ENCODE peak calls at places on chromosomes 11 and 22, in five cellular contexts. One of them, this sample, is unnamed.

GRCh38 chr22:43088979-43089717 is at the start of gene TTLL1:
- DNase-seq in HS-5: peak
- DNase-seq in prostate gland: peak
- DNase-seq in astrocyte: peak
- DNase-seq in endodermal cell: peak
- DNase-seq in this sample: peak

GRCh38 chr11:68269414-68270081 is 2.2 kb downstream of the C11orf24 start:
- DNase-seq in HS-5: peak
- DNase-seq in prostate gland: no peak
- DNase-seq in astrocyte: peak
- DNase-seq in endodermal cell: no peak
- DNase-seq in this sample: no peak

GRCh38 chr11:70815485-70815832 is 417.1 kb downstream of the CTTN start:
- DNase-seq in HS-5: no peak
- DNase-seq in prostate gland: no peak
- DNase-seq in astrocyte: no peak
- DNase-seq in endodermal cell: no peak
- DNase-seq in this sample: no peak

GRCh38 chr11:119509969-119510401 is 87.0 kb upstream of the THY1 start:
- DNase-seq in HS-5: peak
- DNase-seq in prostate gland: no peak
- DNase-seq in astrocyte: peak
- DNase-seq in endodermal cell: no peak
- DNase-seq in this sample: no peak

GRCh38 chr11:94133752-94134151 is 5.1 kb downstream of the PANX1 start:
- DNase-seq in HS-5: no peak
- DNase-seq in prostate gland: no peak
- DNase-seq in astrocyte: no peak
- DNase-seq in endodermal cell: no peak
- DNase-seq in this sample: no peak

GRCh38 chr11:61026121-61027031 is 54.9 kb downstream of the CD6 start:
- DNase-seq in HS-5: no peak
- DNase-seq in prostate gland: no peak
- DNase-seq in astrocyte: no peak
- DNase-seq in endodermal cell: no peak
- DNase-seq in this sample: no peak

GRCh38 chr11:119126675-119127268 is 5.4 kb downstream of the HINFP start:
- DNase-seq in HS-5: no peak
- DNase-seq in prostate gland: no peak
- DNase-seq in astrocyte: no peak
- DNase-seq in endodermal cell: no peak
- DNase-seq in this sample: no peak

GRCh38 chr11:127644366-127644765 is 643.8 kb upstream of the KIRREL3 start:
- DNase-seq in HS-5: no peak
- DNase-seq in prostate gland: no peak
- DNase-seq in astrocyte: no peak
- DNase-seq in endodermal cell: no peak
- DNase-seq in this sample: no peak

GRCh38 chr11:19218801-19219460 is 17.1 kb upstream of the CSRP3 start:
- DNase-seq in HS-5: no peak
- DNase-seq in prostate gland: no peak
- DNase-seq in astrocyte: no peak
- DNase-seq in endodermal cell: no peak
- DNase-seq in this sample: no peak

GRCh38 chr11:45225277-45225676 is 60.9 kb downstream of the SYT13 start:
- DNase-seq in HS-5: no peak
- DNase-seq in prostate gland: no peak
- DNase-seq in astrocyte: no peak
- DNase-seq in endodermal cell: no peak
- DNase-seq in this sample: no peak

GRCh38 chr11:72231396-72232259 is 7.1 kb downstream of the INPPL1 start:
- DNase-seq in HS-5: no peak
- DNase-seq in prostate gland: no peak
- DNase-seq in astrocyte: no peak
- DNase-seq in endodermal cell: peak
- DNase-seq in this sample: no peak